ENCODE peak calls at places on chromosomes 12 and 14, in nine cellular contexts. One of them, this sample, is unnamed.

GRCh38 chr12:70032076-70032475 is 207.0 kb downstream of the MYRFL start:
- DNase-seq in HFF-Myc: peak
- DNase-seq in cardiac fibroblast: peak
- DNase-seq in A549: no peak
- DNase-seq in sigmoid colon: no peak
- DNase-seq in RWPE2: no peak
- DNase-seq in left lung: no peak
- DNase-seq in mucosa of descending colon: no peak
- DNase-seq in lower leg skin: no peak
- DNase-seq in this sample: no peak

GRCh38 chr12:4829161-4829792 is 80.4 kb upstream of the KCNA1 start:
- DNase-seq in left lung: no peak
- DNase-seq in HFF-Myc: no peak
- DNase-seq in cardiac fibroblast: no peak
- DNase-seq in A549: no peak
- DNase-seq in sigmoid colon: no peak
- DNase-seq in mucosa of descending colon: no peak
- DNase-seq in RWPE2: no peak
- DNase-seq in lower leg skin: no peak
- DNase-seq in this sample: no peak

GRCh38 chr12:5034605-5035004 is 9.1 kb upstream of the KCNA5 start:
- DNase-seq in cardiac fibroblast: no peak
- DNase-seq in HFF-Myc: no peak
- DNase-seq in RWPE2: no peak
- DNase-seq in mucosa of descending colon: no peak
- DNase-seq in A549: no peak
- DNase-seq in left lung: no peak
- DNase-seq in lower leg skin: no peak
- DNase-seq in sigmoid colon: no peak
- DNase-seq in this sample: no peak

GRCh38 chr14:50705026-50705593 is 37.0 kb upstream of the SAV1 start:
- DNase-seq in left lung: no peak
- DNase-seq in sigmoid colon: no peak
- DNase-seq in lower leg skin: no peak
- DNase-seq in cardiac fibroblast: no peak
- DNase-seq in RWPE2: no peak
- DNase-seq in HFF-Myc: no peak
- DNase-seq in mucosa of descending colon: no peak
- DNase-seq in A549: no peak
- DNase-seq in this sample: no peak

GRCh38 chr12:107594995-107595394 is 90.6 kb upstream of the PWP1 start:
- DNase-seq in left lung: no peak
- DNase-seq in HFF-Myc: no peak
- DNase-seq in sigmoid colon: no peak
- DNase-seq in lower leg skin: no peak
- DNase-seq in mucosa of descending colon: no peak
- DNase-seq in cardiac fibroblast: no peak
- DNase-seq in RWPE2: no peak
- DNase-seq in A549: no peak
- DNase-seq in this sample: no peak

GRCh38 chr12:50739611-50740010 is 24.3 kb upstream of the ATF1 start:
- DNase-seq in left lung: no peak
- DNase-seq in mucosa of descending colon: no peak
- DNase-seq in lower leg skin: peak
- DNase-seq in HFF-Myc: no peak
- DNase-seq in RWPE2: no peak
- DNase-seq in cardiac fibroblast: no peak
- DNase-seq in A549: no peak
- DNase-seq in sigmoid colon: no peak
- DNase-seq in this sample: no peak

GRCh38 chr12:70603044-70603443 is 34.2 kb downstream of the PTPRB start:
- DNase-seq in RWPE2: no peak
- DNase-seq in A549: no peak
- DNase-seq in lower leg skin: no peak
- DNase-seq in cardiac fibroblast: no peak
- DNase-seq in left lung: no peak
- DNase-seq in HFF-Myc: no peak
- DNase-seq in mucosa of descending colon: no peak
- DNase-seq in sigmoid colon: no peak
- DNase-seq in this sample: no peak

GRCh38 chr14:61498811-61499210 is 177.4 kb downstream of the PRKCH start:
- DNase-seq in lower leg skin: no peak
- DNase-seq in cardiac fibroblast: peak
- DNase-seq in HFF-Myc: no peak
- DNase-seq in sigmoid colon: no peak
- DNase-seq in A549: no peak
- DNase-seq in mucosa of descending colon: no peak
- DNase-seq in RWPE2: no peak
- DNase-seq in left lung: no peak
- DNase-seq in this sample: no peak

GRCh38 chr12:110931315-110931728 is 10.9 kb upstream of the MYL2 start:
- DNase-seq in cardiac fibroblast: peak
- DNase-seq in RWPE2: no peak
- DNase-seq in lower leg skin: peak
- DNase-seq in mucosa of descending colon: no peak
- DNase-seq in sigmoid colon: no peak
- DNase-seq in HFF-Myc: no peak
- DNase-seq in A549: no peak
- DNase-seq in left lung: no peak
- DNase-seq in this sample: no peak

GRCh38 chr12:20438307-20438779 is 70.0 kb downstream of the PDE3A start:
- DNase-seq in cardiac fibroblast: peak
- DNase-seq in lower leg skin: no peak
- DNase-seq in HFF-Myc: peak
- DNase-seq in mucosa of descending colon: no peak
- DNase-seq in A549: no peak
- DNase-seq in sigmoid colon: no peak
- DNase-seq in RWPE2: no peak
- DNase-seq in left lung: no peak
- DNase-seq in this sample: no peak

GRCh38 chr12:117361312-117361670 is at the start of gene NOS1:
- DNase-seq in RWPE2: no peak
- DNase-seq in cardiac fibroblast: no peak
- DNase-seq in mucosa of descending colon: no peak
- DNase-seq in A549: no peak
- DNase-seq in left lung: no peak
- DNase-seq in HFF-Myc: no peak
- DNase-seq in lower leg skin: no peak
- DNase-seq in sigmoid colon: no peak
- DNase-seq in this sample: no peak
- H3K4me3 ChIP-seq in RWPE2: peak
- H3K4me3 ChIP-seq in cardiac fibroblast: no peak
- H3K4me3 ChIP-seq in mucosa of descending colon: no peak
- H3K4me3 ChIP-seq in A549: peak
- H3K4me3 ChIP-seq in left lung: no peak
- H3K4me3 ChIP-seq in HFF-Myc: no peak
- H3K4me3 ChIP-seq in lower leg skin: peak
- H3K4me3 ChIP-seq in sigmoid colon: no peak
- H3K4me3 ChIP-seq in this sample: no peak

DNA sequence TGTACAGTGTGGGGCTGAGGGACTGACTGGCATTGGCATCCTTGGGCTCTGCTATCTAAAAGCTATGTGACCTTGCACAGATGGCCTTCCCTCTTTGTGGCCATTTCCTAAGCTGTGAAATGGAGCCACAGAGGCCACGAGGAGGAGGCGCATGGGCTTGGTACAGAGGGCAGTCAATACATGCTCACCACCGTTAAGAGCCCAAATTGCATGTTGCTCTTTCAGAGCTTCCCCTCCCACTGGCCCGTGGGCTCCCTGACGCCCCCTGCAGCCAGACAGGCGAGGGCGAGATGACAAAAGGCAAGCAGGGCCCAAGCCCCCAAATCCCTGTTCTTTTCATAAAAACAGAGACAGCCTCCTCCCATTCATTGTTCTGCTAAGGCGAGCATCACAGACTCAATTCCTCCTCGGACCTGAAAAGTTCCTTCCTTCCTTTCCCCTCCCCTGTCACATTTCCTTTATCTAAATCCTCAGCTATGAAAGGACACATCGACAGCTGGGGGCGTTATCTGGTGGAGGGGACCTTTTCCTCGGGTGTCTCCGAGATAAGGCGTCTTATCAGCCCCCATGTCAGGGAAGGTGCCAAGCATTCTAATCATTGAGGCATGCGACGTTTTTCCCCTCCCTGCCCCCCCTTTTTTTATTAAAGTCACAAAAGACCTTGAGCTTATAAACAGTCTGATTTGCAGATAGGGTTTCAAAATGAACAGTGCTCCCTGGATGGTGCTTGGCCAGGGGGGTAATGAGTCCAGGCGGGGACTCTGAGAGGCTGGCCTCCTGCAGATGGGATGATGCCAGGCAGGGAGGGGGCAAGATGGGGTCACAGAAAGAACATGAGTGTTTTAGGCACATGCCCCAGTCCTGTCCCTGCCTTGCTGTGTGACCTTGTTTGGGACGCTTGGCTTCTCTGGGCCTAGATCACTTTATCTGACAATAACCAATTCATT is 26.4 kb downstream of the FAM222A start:
- DNase-seq in lower leg skin: peak
- DNase-seq in mucosa of descending colon: peak
- DNase-seq in sigmoid colon: peak
- DNase-seq in cardiac fibroblast: no peak
- DNase-seq in HFF-Myc: no peak
- DNase-seq in RWPE2: peak
- DNase-seq in left lung: peak
- DNase-seq in A549: no peak
- DNase-seq in this sample: no peak
- TF ChIP-seq CTCF in lower leg skin: no peak
- TF ChIP-seq CTCF in mucosa of descending colon: no peak
- TF ChIP-seq CTCF in sigmoid colon: no peak
- TF ChIP-seq CTCF in cardiac fibroblast: peak
- TF ChIP-seq CTCF in HFF-Myc: peak
- TF ChIP-seq CTCF in RWPE2: no peak
- TF ChIP-seq CTCF in left lung: no peak
- TF ChIP-seq CTCF in A549: no peak
- TF ChIP-seq CTCF in this sample: no peak

GRCh38 chr12:119592232-119592631 is 1.3 kb upstream of the TMEM233 start:
- DNase-seq in HFF-Myc: no peak
- DNase-seq in lower leg skin: no peak
- DNase-seq in left lung: no peak
- DNase-seq in RWPE2: no peak
- DNase-seq in A549: no peak
- DNase-seq in mucosa of descending colon: no peak
- DNase-seq in cardiac fibroblast: no peak
- DNase-seq in sigmoid colon: no peak
- DNase-seq in this sample: no peak

GRCh38 chr12:119594399-119594730 is 791 bp downstream of the TMEM233 start:
- DNase-seq in HFF-Myc: no peak
- DNase-seq in cardiac fibroblast: no peak
- DNase-seq in sigmoid colon: no peak
- DNase-seq in left lung: no peak
- DNase-seq in RWPE2: no peak
- DNase-seq in mucosa of descending colon: no peak
- DNase-seq in A549: no peak
- DNase-seq in lower leg skin: no peak
- DNase-seq in this sample: no peak

GRCh38 chr12:119589634-119590033 is 3.9 kb upstream of the TMEM233 start:
- DNase-seq in mucosa of descending colon: no peak
- DNase-seq in cardiac fibroblast: no peak
- DNase-seq in sigmoid colon: no peak
- DNase-seq in A549: no peak
- DNase-seq in HFF-Myc: no peak
- DNase-seq in left lung: no peak
- DNase-seq in RWPE2: no peak
- DNase-seq in lower leg skin: no peak
- DNase-seq in this sample: no peak

GRCh38 chr12:119594772-119595445 is 1.3 kb downstream of the TMEM233 start:
- DNase-seq in left lung: peak
- DNase-seq in A549: no peak
- DNase-seq in cardiac fibroblast: no peak
- DNase-seq in sigmoid colon: no peak
- DNase-seq in HFF-Myc: no peak
- DNase-seq in lower leg skin: no peak
- DNase-seq in mucosa of descending colon: no peak
- DNase-seq in RWPE2: peak
- DNase-seq in this sample: no peak

GRCh38 chr12:119593578-119594398 is at the start of gene TMEM233:
- DNase-seq in mucosa of descending colon: peak
- DNase-seq in left lung: peak
- DNase-seq in lower leg skin: no peak
- DNase-seq in HFF-Myc: no peak
- DNase-seq in RWPE2: no peak
- DNase-seq in sigmoid colon: no peak
- DNase-seq in A549: no peak
- DNase-seq in cardiac fibroblast: no peak
- DNase-seq in this sample: no peak
- H3K4me3 ChIP-seq in mucosa of descending colon: no peak
- H3K4me3 ChIP-seq in left lung: peak
- H3K4me3 ChIP-seq in lower leg skin: peak
- H3K4me3 ChIP-seq in HFF-Myc: peak
- H3K4me3 ChIP-seq in RWPE2: no peak
- H3K4me3 ChIP-seq in sigmoid colon: peak
- H3K4me3 ChIP-seq in A549: peak
- H3K4me3 ChIP-seq in cardiac fibroblast: peak
- H3K4me3 ChIP-seq in this sample: peak

GRCh38 chr14:105398044-105398725 is at the start of gene TEX22:
- DNase-seq in lower leg skin: peak
- DNase-seq in sigmoid colon: peak
- DNase-seq in left lung: peak
- DNase-seq in mucosa of descending colon: peak
- DNase-seq in HFF-Myc: peak
- DNase-seq in cardiac fibroblast: peak
- DNase-seq in A549: peak
- DNase-seq in RWPE2: no peak
- DNase-seq in this sample: peak
- TF ChIP-seq CTCF in lower leg skin: no peak
- TF ChIP-seq CTCF in sigmoid colon: no peak
- TF ChIP-seq CTCF in left lung: no peak
- TF ChIP-seq CTCF in mucosa of descending colon: no peak
- TF ChIP-seq CTCF in HFF-Myc: no peak
- TF ChIP-seq CTCF in cardiac fibroblast: peak
- TF ChIP-seq CTCF in A549: no peak
- TF ChIP-seq CTCF in RWPE2: peak
- TF ChIP-seq CTCF in this sample: no peak

This sample was measured in astrocyte of the cerebellum.